ENCODE peak calls at places on chromosomes 5 and 9, in six cellular contexts. One of them, this sample, is unnamed.

GRCh38 chr9:87909310-87910041 is 8.3 kb upstream of the SPATA31C1 start:
- DNase-seq in stimulated activated effector memory CD8-positive, alpha-beta T cell treated with anti-CD3 and anti-CD28 coated beads, Interleukin-12 subunit alpha, Interleukin-12 subunit beta, amount 100 ng/mL, for 72 hours: no peak
- DNase-seq in PC-9: no peak
- DNase-seq in adrenal gland: no peak
- DNase-seq in AG08396: no peak
- DNase-seq in kidney glomerular epithelial cell: no peak
- DNase-seq in this sample: no peak

GRCh38 chr9:133305731-133306130 is 30.3 kb downstream of the SURF6 start:
- DNase-seq in adrenal gland: peak; percentile 4
- DNase-seq in kidney glomerular epithelial cell: no peak
- DNase-seq in PC-9: no peak
- DNase-seq in stimulated activated effector memory CD8-positive, alpha-beta T cell treated with anti-CD3 and anti-CD28 coated beads, Interleukin-12 subunit alpha, Interleukin-12 subunit beta, amount 100 ng/mL, for 72 hours: no peak
- DNase-seq in AG08396: no peak
- DNase-seq in this sample: no peak

GRCh38 chr9:91255327-91255726 is 106.4 kb downstream of the AUH start:
- DNase-seq in adrenal gland: no peak
- DNase-seq in stimulated activated effector memory CD8-positive, alpha-beta T cell treated with anti-CD3 and anti-CD28 coated beads, Interleukin-12 subunit alpha, Interleukin-12 subunit beta, amount 100 ng/mL, for 72 hours: no peak
- DNase-seq in AG08396: peak; percentile 61
- DNase-seq in PC-9: no peak
- DNase-seq in kidney glomerular epithelial cell: no peak
- DNase-seq in this sample: no peak

GRCh38 chr5:57173026-57173317 is 887 bp upstream of the GPBP1 start:
- DNase-seq in adrenal gland: no peak
- DNase-seq in AG08396: no peak
- DNase-seq in PC-9: no peak
- DNase-seq in stimulated activated effector memory CD8-positive, alpha-beta T cell treated with anti-CD3 and anti-CD28 coated beads, Interleukin-12 subunit alpha, Interleukin-12 subunit beta, amount 100 ng/mL, for 72 hours: no peak
- DNase-seq in kidney glomerular epithelial cell: no peak
- DNase-seq in this sample: no peak

GRCh38 chr9:127588740-127589506 is 23.2 kb upstream of the STXBP1 start:
- DNase-seq in stimulated activated effector memory CD8-positive, alpha-beta T cell treated with anti-CD3 and anti-CD28 coated beads, Interleukin-12 subunit alpha, Interleukin-12 subunit beta, amount 100 ng/mL, for 72 hours: no peak
- DNase-seq in PC-9: no peak
- DNase-seq in kidney glomerular epithelial cell: no peak
- DNase-seq in adrenal gland: no peak
- DNase-seq in AG08396: no peak
- DNase-seq in this sample: no peak

GRCh38 chr5:3385874-3386536 is 209.6 kb upstream of the IRX1 start:
- DNase-seq in stimulated activated effector memory CD8-positive, alpha-beta T cell treated with anti-CD3 and anti-CD28 coated beads, Interleukin-12 subunit alpha, Interleukin-12 subunit beta, amount 100 ng/mL, for 72 hours: peak; percentile 12
- DNase-seq in AG08396: no peak
- DNase-seq in kidney glomerular epithelial cell: no peak
- DNase-seq in PC-9: no peak
- DNase-seq in adrenal gland: no peak
- DNase-seq in this sample: no peak

GRCh38 chr5:180868960-180869359 is 7.9 kb upstream of the ZFP62 start:
- DNase-seq in kidney glomerular epithelial cell: peak; percentile 87
- DNase-seq in stimulated activated effector memory CD8-positive, alpha-beta T cell treated with anti-CD3 and anti-CD28 coated beads, Interleukin-12 subunit alpha, Interleukin-12 subunit beta, amount 100 ng/mL, for 72 hours: peak; percentile 77
- DNase-seq in adrenal gland: peak; percentile 75
- DNase-seq in AG08396: peak; percentile 69
- DNase-seq in PC-9: peak; percentile 88
- DNase-seq in this sample: peak; percentile 74

GRCh38 chr5:100421360-100421759 is 113.8 kb upstream of the FAM174A start:
- DNase-seq in kidney glomerular epithelial cell: no peak
- DNase-seq in AG08396: no peak
- DNase-seq in stimulated activated effector memory CD8-positive, alpha-beta T cell treated with anti-CD3 and anti-CD28 coated beads, Interleukin-12 subunit alpha, Interleukin-12 subunit beta, amount 100 ng/mL, for 72 hours: no peak
- DNase-seq in adrenal gland: no peak
- DNase-seq in PC-9: no peak
- DNase-seq in this sample: no peak

GRCh38 chr5:96142786-96143434 is 181.3 kb upstream of the ELL2 start:
- DNase-seq in PC-9: no peak
- DNase-seq in kidney glomerular epithelial cell: no peak
- DNase-seq in stimulated activated effector memory CD8-positive, alpha-beta T cell treated with anti-CD3 and anti-CD28 coated beads, Interleukin-12 subunit alpha, Interleukin-12 subunit beta, amount 100 ng/mL, for 72 hours: no peak
- DNase-seq in adrenal gland: no peak
- DNase-seq in AG08396: peak; percentile 14
- DNase-seq in this sample: no peak

GRCh38 chr5:9176641-9177040 is 369.2 kb downstream of the SEMA5A start:
- DNase-seq in PC-9: no peak
- DNase-seq in stimulated activated effector memory CD8-positive, alpha-beta T cell treated with anti-CD3 and anti-CD28 coated beads, Interleukin-12 subunit alpha, Interleukin-12 subunit beta, amount 100 ng/mL, for 72 hours: no peak
- DNase-seq in kidney glomerular epithelial cell: no peak
- DNase-seq in adrenal gland: no peak
- DNase-seq in AG08396: no peak
- DNase-seq in this sample: no peak

GRCh38 chr9:69946800-69947437 is 96.7 kb upstream of the MAMDC2 start:
- DNase-seq in kidney glomerular epithelial cell: peak; percentile 52
- DNase-seq in AG08396: peak; percentile 41
- DNase-seq in stimulated activated effector memory CD8-positive, alpha-beta T cell treated with anti-CD3 and anti-CD28 coated beads, Interleukin-12 subunit alpha, Interleukin-12 subunit beta, amount 100 ng/mL, for 72 hours: no peak
- DNase-seq in PC-9: peak; percentile 34
- DNase-seq in adrenal gland: no peak
- DNase-seq in this sample: no peak

GRCh38 chr9:19386469-19387044 is 6.5 kb upstream of the RPS6 start:
- DNase-seq in PC-9: no peak
- DNase-seq in adrenal gland: no peak
- DNase-seq in stimulated activated effector memory CD8-positive, alpha-beta T cell treated with anti-CD3 and anti-CD28 coated beads, Interleukin-12 subunit alpha, Interleukin-12 subunit beta, amount 100 ng/mL, for 72 hours: no peak
- DNase-seq in kidney glomerular epithelial cell: no peak
- DNase-seq in AG08396: no peak
- DNase-seq in this sample: no peak

GRCh38 chr9:115109486-115109885 is 8.5 kb downstream of the TNC start:
- DNase-seq in PC-9: no peak
- DNase-seq in kidney glomerular epithelial cell: peak; percentile 79
- DNase-seq in stimulated activated effector memory CD8-positive, alpha-beta T cell treated with anti-CD3 and anti-CD28 coated beads, Interleukin-12 subunit alpha, Interleukin-12 subunit beta, amount 100 ng/mL, for 72 hours: no peak
- DNase-seq in AG08396: peak; percentile 36
- DNase-seq in adrenal gland: no peak
- DNase-seq in this sample: no peak

GRCh38 chr5:35188041-35188457 is 42.2 kb downstream of the PRLR start:
- DNase-seq in adrenal gland: no peak
- DNase-seq in AG08396: no peak
- DNase-seq in stimulated activated effector memory CD8-positive, alpha-beta T cell treated with anti-CD3 and anti-CD28 coated beads, Interleukin-12 subunit alpha, Interleukin-12 subunit beta, amount 100 ng/mL, for 72 hours: no peak
- DNase-seq in kidney glomerular epithelial cell: no peak
- DNase-seq in PC-9: no peak
- DNase-seq in this sample: no peak

GRCh38 chr9:109276469-109277440 is 44.1 kb downstream of the EPB41L4B start:
- DNase-seq in AG08396: no peak
- DNase-seq in stimulated activated effector memory CD8-positive, alpha-beta T cell treated with anti-CD3 and anti-CD28 coated beads, Interleukin-12 subunit alpha, Interleukin-12 subunit beta, amount 100 ng/mL, for 72 hours: no peak
- DNase-seq in PC-9: no peak
- DNase-seq in kidney glomerular epithelial cell: no peak
- DNase-seq in adrenal gland: no peak
- DNase-seq in this sample: no peak

GRCh38 chr5:122723606-122724352 is 51.1 kb upstream of the SNX2 start:
- DNase-seq in AG08396: peak; percentile 46
- DNase-seq in kidney glomerular epithelial cell: no peak
- DNase-seq in stimulated activated effector memory CD8-positive, alpha-beta T cell treated with anti-CD3 and anti-CD28 coated beads, Interleukin-12 subunit alpha, Interleukin-12 subunit beta, amount 100 ng/mL, for 72 hours: no peak
- DNase-seq in adrenal gland: no peak
- DNase-seq in PC-9: no peak
- DNase-seq in this sample: no peak

GRCh38 chr5:157571357-157571827 is 4.2 kb downstream of the ADAM19 start:
- DNase-seq in PC-9: peak; percentile 42
- DNase-seq in kidney glomerular epithelial cell: no peak
- DNase-seq in stimulated activated effector memory CD8-positive, alpha-beta T cell treated with anti-CD3 and anti-CD28 coated beads, Interleukin-12 subunit alpha, Interleukin-12 subunit beta, amount 100 ng/mL, for 72 hours: no peak
- DNase-seq in adrenal gland: no peak
- DNase-seq in AG08396: peak; percentile 55
- DNase-seq in this sample: peak; percentile 47

GRCh38 chr5:60805470-60805869 is 38.6 kb downstream of the ELOVL7 start:
- DNase-seq in AG08396: no peak
- DNase-seq in kidney glomerular epithelial cell: no peak
- DNase-seq in adrenal gland: no peak
- DNase-seq in stimulated activated effector memory CD8-positive, alpha-beta T cell treated with anti-CD3 and anti-CD28 coated beads, Interleukin-12 subunit alpha, Interleukin-12 subunit beta, amount 100 ng/mL, for 72 hours: no peak
- DNase-seq in PC-9: no peak
- DNase-seq in this sample: no peak

GRCh38 chr9:88852794-88853193 is 138.5 kb upstream of the S1PR3 start:
- DNase-seq in kidney glomerular epithelial cell: no peak
- DNase-seq in AG08396: peak; percentile 41
- DNase-seq in adrenal gland: no peak
- DNase-seq in PC-9: peak; percentile 75
- DNase-seq in stimulated activated effector memory CD8-positive, alpha-beta T cell treated with anti-CD3 and anti-CD28 coated beads, Interleukin-12 subunit alpha, Interleukin-12 subunit beta, amount 100 ng/mL, for 72 hours: no peak
- DNase-seq in this sample: peak; percentile 39

GRCh38 chr5:83430130-83431010 is 41.2 kb upstream of the VCAN start:
- DNase-seq in kidney glomerular epithelial cell: peak; percentile 50
- DNase-seq in PC-9: peak; percentile 30
- DNase-seq in stimulated activated effector memory CD8-positive, alpha-beta T cell treated with anti-CD3 and anti-CD28 coated beads, Interleukin-12 subunit alpha, Interleukin-12 subunit beta, amount 100 ng/mL, for 72 hours: peak; percentile 56
- DNase-seq in adrenal gland: peak; percentile 51
- DNase-seq in AG08396: peak; percentile 63
- DNase-seq in this sample: peak; percentile 34

GRCh38 chr5:42798284-42799240 is 13.1 kb downstream of the SELENOP start:
- DNase-seq in AG08396: no peak
- DNase-seq in PC-9: no peak
- DNase-seq in stimulated activated effector memory CD8-positive, alpha-beta T cell treated with anti-CD3 and anti-CD28 coated beads, Interleukin-12 subunit alpha, Interleukin-12 subunit beta, amount 100 ng/mL, for 72 hours: no peak
- DNase-seq in kidney glomerular epithelial cell: no peak
- DNase-seq in adrenal gland: no peak
- DNase-seq in this sample: no peak